ENCODE peak calls at places on chromosome 18, in seven cellular contexts. One of them, this sample, is unnamed.
A peak's percentile ranks its signal among the peaks of the same experiment; 100 is the strongest.

GRCh38 chr18:555705-556402 is 24.3 kb upstream of the CETN1 start:
- DNase-seq in GF-D8: no peak
- DNase-seq in A172: no peak
- DNase-seq in Calu3: no peak
- DNase-seq in endothelial cell: no peak
- DNase-seq in GM03348: no peak
- DNase-seq in PC-3: no peak
- DNase-seq in this sample: no peak

GRCh38 chr18:23992119-23992940 is 22.2 kb upstream of the TTC39C start:
- DNase-seq in GF-D8: no peak
- DNase-seq in A172: no peak
- DNase-seq in Calu3: peak; percentile 37
- DNase-seq in endothelial cell: no peak
- DNase-seq in GM03348: no peak
- DNase-seq in PC-3: peak; percentile 91
- DNase-seq in this sample: peak; percentile 61

GRCh38 chr18:13372405-13372995 is 153.9 kb downstream of the LDLRAD4 start:
- DNase-seq in GF-D8: no peak
- DNase-seq in A172: no peak
- DNase-seq in Calu3: no peak
- DNase-seq in endothelial cell: no peak
- DNase-seq in GM03348: peak; percentile 57
- DNase-seq in PC-3: no peak
- DNase-seq in this sample: no peak

GRCh38 chr18:22470141-22470510 is 52.4 kb upstream of the CTAGE1 start:
- DNase-seq in GF-D8: no peak
- DNase-seq in A172: no peak
- DNase-seq in Calu3: no peak
- DNase-seq in endothelial cell: no peak
- DNase-seq in GM03348: no peak
- DNase-seq in PC-3: no peak
- DNase-seq in this sample: no peak

GRCh38 chr18:75203456-75204261 is 5.3 kb downstream of the PTGR3 start:
- DNase-seq in GF-D8: no peak
- DNase-seq in A172: no peak
- DNase-seq in Calu3: no peak
- DNase-seq in endothelial cell: peak; percentile 22
- DNase-seq in GM03348: no peak
- DNase-seq in PC-3: no peak
- DNase-seq in this sample: no peak

GRCh38 chr18:35998967-35999366 is 26.5 kb downstream of the RMP24 start:
- DNase-seq in GF-D8: no peak
- DNase-seq in A172: peak; percentile 5
- DNase-seq in Calu3: no peak
- DNase-seq in endothelial cell: no peak
- DNase-seq in GM03348: no peak
- DNase-seq in PC-3: no peak
- DNase-seq in this sample: no peak

GRCh38 chr18:54416459-54416858 is 58.8 kb downstream of the C18orf54 start:
- DNase-seq in GF-D8: no peak
- DNase-seq in A172: peak; percentile 1
- DNase-seq in Calu3: no peak
- DNase-seq in endothelial cell: no peak
- DNase-seq in GM03348: peak; percentile 39
- DNase-seq in PC-3: peak; percentile 55
- DNase-seq in this sample: no peak

GRCh38 chr18:6013101-6013790 is 117.9 kb upstream of the TMEM200C start:
- DNase-seq in GF-D8: no peak
- DNase-seq in A172: no peak
- DNase-seq in Calu3: no peak
- DNase-seq in endothelial cell: no peak
- DNase-seq in GM03348: peak; percentile 64
- DNase-seq in PC-3: no peak
- DNase-seq in this sample: no peak

GRCh38 chr18:50977037-50977760 is 9.4 kb downstream of the ELAC1 start:
- DNase-seq in GF-D8: no peak
- DNase-seq in A172: no peak
- DNase-seq in Calu3: no peak
- DNase-seq in endothelial cell: no peak
- DNase-seq in GM03348: no peak
- DNase-seq in PC-3: no peak
- DNase-seq in this sample: no peak

GRCh38 chr18:43271593-43272432 is 5.5 kb downstream of the SYT4 start:
- DNase-seq in GF-D8: no peak
- DNase-seq in A172: no peak
- DNase-seq in Calu3: peak; percentile 46
- DNase-seq in endothelial cell: peak; percentile 58
- DNase-seq in GM03348: peak; percentile 42
- DNase-seq in PC-3: peak; percentile 60
- DNase-seq in this sample: peak; percentile 42

GRCh38 chr18:49175071-49175470 is 224.3 kb upstream of the SMAD7 start:
- DNase-seq in GF-D8: no peak
- DNase-seq in A172: no peak
- DNase-seq in Calu3: no peak
- DNase-seq in endothelial cell: no peak
- DNase-seq in GM03348: no peak
- DNase-seq in PC-3: no peak
- DNase-seq in this sample: no peak

GRCh38 chr18:1455605-1456004 is 550.9 kb downstream of the ADCYAP1 start:
- DNase-seq in GF-D8: no peak
- DNase-seq in A172: no peak
- DNase-seq in Calu3: no peak
- DNase-seq in endothelial cell: no peak
- DNase-seq in GM03348: no peak
- DNase-seq in PC-3: no peak
- DNase-seq in this sample: no peak

GRCh38 chr18:13137939-13138821 is 80.4 kb upstream of the LDLRAD4 start:
- DNase-seq in GF-D8: peak; percentile 100
- DNase-seq in A172: no peak
- DNase-seq in Calu3: peak; percentile 72
- DNase-seq in endothelial cell: no peak
- DNase-seq in GM03348: peak; percentile 67
- DNase-seq in PC-3: peak; percentile 40
- DNase-seq in this sample: peak; percentile 92

GRCh38 chr18:39448942-39449341 is 1883.3 kb upstream of the CELF4 start:
- DNase-seq in GF-D8: no peak
- DNase-seq in A172: peak; percentile 23
- DNase-seq in Calu3: no peak
- DNase-seq in endothelial cell: no peak
- DNase-seq in GM03348: no peak
- DNase-seq in PC-3: peak; percentile 60
- DNase-seq in this sample: no peak

GRCh38 chr18:74790451-74790850 is 192.8 kb downstream of the ZNF407 start:
- DNase-seq in GF-D8: no peak
- DNase-seq in A172: no peak
- DNase-seq in Calu3: no peak
- DNase-seq in endothelial cell: no peak
- DNase-seq in GM03348: no peak
- DNase-seq in PC-3: no peak
- DNase-seq in this sample: no peak

GRCh38 chr18:47756364-47757016 is 174.0 kb downstream of the SMAD2 start:
- DNase-seq in GF-D8: no peak
- DNase-seq in A172: peak; percentile 18
- DNase-seq in Calu3: peak; percentile 78
- DNase-seq in endothelial cell: peak; percentile 84
- DNase-seq in GM03348: peak; percentile 74
- DNase-seq in PC-3: peak; percentile 51
- DNase-seq in this sample: peak; percentile 71

GRCh38 chr18:67500512-67500911 is 16.0 kb downstream of the DSEL start:
- DNase-seq in GF-D8: no peak
- DNase-seq in A172: no peak
- DNase-seq in Calu3: no peak
- DNase-seq in endothelial cell: no peak
- DNase-seq in GM03348: no peak
- DNase-seq in PC-3: no peak
- DNase-seq in this sample: no peak

GRCh38 chr18:79884963-79885728 is 66.3 kb downstream of the SLC66A2 start:
- DNase-seq in GF-D8: no peak
- DNase-seq in A172: no peak
- DNase-seq in Calu3: no peak
- DNase-seq in endothelial cell: no peak
- DNase-seq in GM03348: no peak
- DNase-seq in PC-3: no peak
- DNase-seq in this sample: no peak

GRCh38 chr18:34548120-34548972 is 161.8 kb upstream of the DTNA start:
- DNase-seq in GF-D8: no peak
- DNase-seq in A172: no peak
- DNase-seq in Calu3: no peak
- DNase-seq in endothelial cell: no peak
- DNase-seq in GM03348: no peak
- DNase-seq in PC-3: no peak
- DNase-seq in this sample: no peak

GRCh38 chr18:35324926-35325655 is 19.1 kb downstream of the ZNF24 start:
- DNase-seq in GF-D8: no peak
- DNase-seq in A172: no peak
- DNase-seq in Calu3: no peak
- DNase-seq in endothelial cell: no peak
- DNase-seq in GM03348: no peak
- DNase-seq in PC-3: no peak
- DNase-seq in this sample: no peak

GRCh38 chr18:50638623-50639398 is 78.9 kb downstream of the MAPK4 start:
- DNase-seq in GF-D8: no peak
- DNase-seq in A172: no peak
- DNase-seq in Calu3: no peak
- DNase-seq in endothelial cell: no peak
- DNase-seq in GM03348: no peak
- DNase-seq in PC-3: no peak
- DNase-seq in this sample: no peak

GRCh38 chr18:12943200-12943599 is 4.6 kb upstream of the SEH1L start:
- DNase-seq in GF-D8: no peak
- DNase-seq in A172: no peak
- DNase-seq in Calu3: no peak
- DNase-seq in endothelial cell: no peak
- DNase-seq in GM03348: no peak
- DNase-seq in PC-3: no peak
- DNase-seq in this sample: no peak

GRCh38 chr18:24631238-24632025 is 171.0 kb downstream of the HRH4 start:
- DNase-seq in GF-D8: no peak
- DNase-seq in A172: no peak
- DNase-seq in Calu3: no peak
- DNase-seq in endothelial cell: no peak
- DNase-seq in GM03348: no peak
- DNase-seq in PC-3: no peak
- DNase-seq in this sample: no peak

GRCh38 chr18:70709720-70710119 is 420.9 kb downstream of the SOCS6 start:
- DNase-seq in GF-D8: no peak
- DNase-seq in A172: no peak
- DNase-seq in Calu3: no peak
- DNase-seq in endothelial cell: no peak
- DNase-seq in GM03348: no peak
- DNase-seq in PC-3: no peak
- DNase-seq in this sample: no peak

This sample was measured in activated CD8-positive, alpha-beta T cell treated with anti-CD3 and anti-CD28 coated beads, Interleukin-2, amount 10 ng/mL, durations not matched to agents 7 days and 5 days.